ENCODE peak calls at places on chromosomes 16 and 17, in ten cellular contexts. O, W, U, B, V, X, C, F, S and P are unnamed samples.

GRCh38 chr17:73404246-73404645 is 92.4 kb upstream of the CDC42EP4 start:
- DNase-seq in V (no peak), C (no peak), B (no peak), X (no peak), W (no peak), S (no peak), F (peak), O (no peak), U (no peak), P (no peak)

GRCh38 chr17:28159004-28159403 is 116.5 kb downstream of the NLK start:
- DNase-seq in V (no peak), X (no peak), U (no peak), C (no peak), S (no peak), O (no peak), W (no peak), F (no peak), B (no peak), P (no peak)

GRCh38 chr17:49373115-49373514 is 11.1 kb upstream of the ZNF652 start:
- DNase-seq in C (no peak), X (no peak), O (no peak), W (no peak), F (no peak), V (no peak), S (no peak), B (no peak), U (no peak), P (no peak)

GRCh38 chr16:102060-102855 is 24.2 kb downstream of the MPG start:
- DNase-seq in B (no peak), C (no peak), X (peak), V (no peak), S (no peak), O (peak), U (peak), W (no peak), F (peak), P (peak)

GRCh38 chr16:51151951-51152663 is 1.0 kb upstream of the SALL1 start:
- DNase-seq in B (no peak), X (peak), O (no peak), F (peak), S (no peak), V (peak), C (no peak), W (peak), U (no peak), P (peak)

GRCh38 chr16:76444823-76445222 is 167.6 kb downstream of the CNTNAP4 start:
- DNase-seq in X (no peak), S (no peak), V (no peak), O (no peak), U (no peak), F (no peak), W (no peak), B (no peak), C (no peak), P (no peak)

GRCh38 chr16:49601541-49601940 is 227.9 kb downstream of the C16orf78 start:
- DNase-seq in V (no peak), S (no peak), W (no peak), B (no peak), O (no peak), F (no peak), X (no peak), U (no peak), C (no peak), P (no peak)

GRCh38 chr17:2449486-2449885 is 48.6 kb upstream of the MNT start:
- DNase-seq in B (no peak), C (no peak), X (no peak), O (no peak), F (no peak), V (no peak), U (no peak), W (no peak), S (no peak), P (peak)

GRCh38 chr17:251531-251930 is 70.1 kb upstream of the DOC2B start:
- DNase-seq in W (no peak), F (peak), O (no peak), V (no peak), C (no peak), B (no peak), S (no peak), U (no peak), X (no peak), P (no peak)

GRCh38 chr17:82302991-82303943 is 14.1 kb downstream of the CD7 start:
- DNase-seq in V (no peak), W (no peak), B (no peak), U (no peak), O (no peak), F (no peak), S (no peak), X (no peak), C (no peak), P (no peak)

GRCh38 chr17:75267403-75268232 is 3.4 kb downstream of the MIF4GD start:
- DNase-seq in F (no peak), O (peak), W (peak), B (no peak), C (no peak), X (no peak), S (peak), U (no peak), V (peak), P (no peak)

GRCh38 chr16:73054732-73055481 is 7.0 kb upstream of the ZFHX3 start:
- DNase-seq in B (no peak), F (no peak), S (peak), W (no peak), X (peak), V (peak), U (peak), C (no peak), O (peak), P (peak)

GRCh38 chr16:79042886-79043285 is 557.7 kb downstream of the MAF start:
- DNase-seq in B (no peak), C (no peak), S (no peak), V (no peak), W (no peak), F (no peak), U (no peak), X (no peak), O (no peak), P (no peak)

GRCh38 chr17:35023538-35023937 is 40.0 kb downstream of the RFFL start:
- DNase-seq in C (no peak), W (no peak), U (peak), B (no peak), F (no peak), O (no peak), X (no peak), V (no peak), S (no peak), P (no peak)

GRCh38 chr17:72392056-72393010 is 271.5 kb downstream of the SOX9 start:
- DNase-seq in U (no peak), S (peak), V (no peak), X (peak), W (no peak), F (peak), O (no peak), B (peak), C (no peak), P (peak)

GRCh38 chr17:17109231-17109630 is 67.0 kb downstream of the MPRIP start:
- DNase-seq in C (no peak), F (no peak), V (no peak), B (no peak), X (no peak), O (no peak), U (no peak), W (no peak), S (no peak), P (no peak)

GRCh38 chr17:12730931-12731521 is 58.3 kb upstream of the ARHGAP44 start:
- DNase-seq in U (no peak), B (no peak), C (peak), X (peak), V (peak), O (no peak), F (peak), S (peak), W (peak), P (peak)

GRCh38 chr17:80717661-80718060 is 173.0 kb downstream of the RPTOR start:
- DNase-seq in U (no peak), S (no peak), F (no peak), V (no peak), W (peak), B (no peak), C (no peak), O (no peak), X (no peak), P (no peak)

GRCh38 chr16:4465977-4466779 is 8.2 kb downstream of the NMRAL1 start:
- DNase-seq in W (no peak), X (no peak), B (no peak), V (no peak), O (no peak), F (no peak), C (no peak), S (no peak), U (no peak), P (no peak)

GRCh38 chr17:41065829-41066624 is at the start of gene KRTAP2-4:
- DNase-seq in V (no peak), X (peak), S (peak), W (no peak), C (peak), F (no peak), O (no peak), B (no peak), U (peak), P (peak)

GRCh38 chr17:4834621-4835020 is 1.5 kb downstream of the MINK1 start:
- DNase-seq in X (no peak), O (no peak), U (peak), S (peak), W (no peak), V (no peak), F (peak), C (no peak), B (no peak), P (no peak)

GRCh38 chr16:19861811-19862327 is 22.8 kb downstream of the GPRC5B start:
- DNase-seq in X (no peak), U (no peak), B (no peak), W (peak), O (no peak), S (no peak), C (no peak), F (no peak), V (peak), P (no peak)

GRCh38 chr16:84045001-84045817 is 2.6 kb upstream of the SLC38A8 start:
- DNase-seq in U (no peak), F (peak), O (no peak), X (no peak), B (no peak), S (no peak), C (no peak), V (peak), W (peak), P (no peak)

GRCh38 chr16:90061437-90061836 is 15.7 kb downstream of the PRDM7 start:
- DNase-seq in X (no peak), S (no peak), C (no peak), B (no peak), W (no peak), F (no peak), U (no peak), V (no peak), O (no peak), P (peak)

GRCh38 chr16:13419589-13419988 is 500.4 kb upstream of the ERCC4 start:
- DNase-seq in U (no peak), C (no peak), X (no peak), V (no peak), S (no peak), O (no peak), W (no peak), F (no peak), B (no peak), P (no peak)

GRCh38 chr16:67183-67791 is 5.1 kb downstream of the RHBDF1 start:
- DNase-seq in S (no peak), O (no peak), W (no peak), X (no peak), V (no peak), B (no peak), C (no peak), F (no peak), U (no peak), P (no peak)

GRCh38 chr17:59365383-59365981 is 34.0 kb downstream of the YPEL2 start:
- DNase-seq in S (no peak), O (peak), B (no peak), X (no peak), F (no peak), V (peak), C (no peak), W (peak), U (no peak), P (no peak)

GRCh38 chr16:73326221-73326620 is 278.3 kb upstream of the ZFHX3 start:
- DNase-seq in X (no peak), U (no peak), V (no peak), S (no peak), F (no peak), B (no peak), W (no peak), C (no peak), O (no peak), P (no peak)

GRCh38 chr16:19415918-19416317 is 1.8 kb upstream of the TMC5 start:
- DNase-seq in X (no peak), U (no peak), S (no peak), F (no peak), V (no peak), O (no peak), B (no peak), C (no peak), W (no peak), P (no peak)

GRCh38 chr17:81959362-81960129 is 1.4 kb downstream of the NOTUM start:
- DNase-seq in B (no peak), U (peak), S (peak), C (no peak), V (peak), O (peak), X (peak), W (peak), F (peak), P (peak)

GRCh38 chr16:89093602-89094251 is at the start of gene ACSF3:
- DNase-seq in X (peak), C (no peak), F (peak), S (peak), U (peak), V (peak), O (peak), B (no peak), W (peak), P (peak)

GRCh38 chr17:79109584-79109983 is 35.0 kb downstream of the ENGASE start:
- DNase-seq in O (no peak), V (peak), U (no peak), C (no peak), W (peak), S (peak), B (no peak), X (no peak), F (no peak), P (no peak)

GRCh38 chr16:25488435-25488834 is 203.3 kb upstream of the HS3ST4 start:
- DNase-seq in O (no peak), U (no peak), W (no peak), X (no peak), S (no peak), F (no peak), B (no peak), V (no peak), C (no peak), P (no peak)

GRCh38 chr17:82965371-82965770 is 114.0 kb upstream of the METRNL start:
- DNase-seq in W (no peak), B (no peak), V (no peak), S (no peak), X (no peak), U (no peak), F (peak), C (no peak), O (no peak), P (no peak)

GRCh38 chr17:28963212-28963611 is 11.9 kb upstream of the PHF12 start:
- DNase-seq in X (no peak), S (no peak), V (no peak), U (no peak), B (no peak), W (no peak), C (no peak), O (no peak), F (peak), P (peak)

GRCh38 chr17:44360826-44361225 is 2.8 kb downstream of the FAM171A2 start:
- DNase-seq in U (no peak), B (no peak), F (peak), C (no peak), V (peak), W (peak), O (no peak), X (peak), S (no peak), P (peak)
- H3K9ac ChIP-seq in U (no peak), B (no peak), F (no peak), C (no peak), V (no peak), W (no peak), O (no peak), X (no peak), S (no peak), P (no peak)

GRCh38 chr16:23859713-23860269 is 24.0 kb downstream of the PRKCB start:
- DNase-seq in O (no peak), S (no peak), U (no peak), C (no peak), X (no peak), W (no peak), B (no peak), V (no peak), F (no peak), P (no peak)

GRCh38 chr16:23857256-23857891 is 21.6 kb downstream of the PRKCB start:
- DNase-seq in C (no peak), O (no peak), S (no peak), F (no peak), U (no peak), V (no peak), X (no peak), B (no peak), W (peak), P (no peak)

GRCh38 chr16:23856345-23856744 is 20.6 kb downstream of the PRKCB start:
- DNase-seq in W (no peak), S (no peak), V (no peak), F (no peak), C (no peak), B (no peak), O (no peak), U (no peak), X (no peak), P (no peak)

GRCh38 chr16:23858496-23859062 is 22.8 kb downstream of the PRKCB start:
- DNase-seq in V (no peak), F (no peak), U (peak), B (no peak), O (no peak), W (no peak), C (no peak), S (no peak), X (no peak), P (no peak)

GRCh38 chr16:23857901-23858300 is 22.1 kb downstream of the PRKCB start:
- DNase-seq in F (no peak), W (no peak), V (no peak), O (no peak), U (no peak), B (no peak), X (no peak), C (no peak), S (no peak), P (no peak)
- H3K27ac ChIP-seq in F (no peak), W (no peak), V (no peak), O (no peak), U (no peak), B (peak), X (no peak), C (no peak), S (no peak), P (no peak)

GRCh38 chr17:6677946-6678345 is 26.4 kb downstream of the C17orf100 start:
- DNase-seq in W (no peak), U (no peak), B (no peak), V (no peak), O (no peak), C (no peak), X (no peak), S (no peak), F (peak), P (no peak)

GRCh38 chr17:6681176-6681575 is 29.6 kb downstream of the C17orf100 start:
- DNase-seq in S (no peak), C (no peak), B (no peak), V (no peak), W (no peak), O (no peak), F (peak), U (peak), X (no peak), P (no peak)

GRCh38 chr17:6677158-6677831 is 25.7 kb downstream of the C17orf100 start:
- DNase-seq in C (no peak), W (no peak), O (no peak), V (no peak), B (no peak), S (no peak), U (peak), F (no peak), X (peak), P (peak)

GRCh38 chr17:6681671-6682070 is 30.1 kb downstream of the C17orf100 start:
- DNase-seq in B (no peak), O (no peak), C (no peak), W (no peak), F (peak), S (no peak), U (peak), X (no peak), V (no peak), P (no peak)

GRCh38 chr17:6679241-6679640 is 27.7 kb downstream of the C17orf100 start:
- DNase-seq in B (no peak), O (no peak), S (peak), C (no peak), X (no peak), U (no peak), V (no peak), W (no peak), F (peak), P (no peak)
- H3K9ac ChIP-seq in B (no peak), O (no peak), S (peak), C (no peak), X (no peak), U (no peak), V (no peak), W (no peak), F (no peak), P (no peak)

DNA sequence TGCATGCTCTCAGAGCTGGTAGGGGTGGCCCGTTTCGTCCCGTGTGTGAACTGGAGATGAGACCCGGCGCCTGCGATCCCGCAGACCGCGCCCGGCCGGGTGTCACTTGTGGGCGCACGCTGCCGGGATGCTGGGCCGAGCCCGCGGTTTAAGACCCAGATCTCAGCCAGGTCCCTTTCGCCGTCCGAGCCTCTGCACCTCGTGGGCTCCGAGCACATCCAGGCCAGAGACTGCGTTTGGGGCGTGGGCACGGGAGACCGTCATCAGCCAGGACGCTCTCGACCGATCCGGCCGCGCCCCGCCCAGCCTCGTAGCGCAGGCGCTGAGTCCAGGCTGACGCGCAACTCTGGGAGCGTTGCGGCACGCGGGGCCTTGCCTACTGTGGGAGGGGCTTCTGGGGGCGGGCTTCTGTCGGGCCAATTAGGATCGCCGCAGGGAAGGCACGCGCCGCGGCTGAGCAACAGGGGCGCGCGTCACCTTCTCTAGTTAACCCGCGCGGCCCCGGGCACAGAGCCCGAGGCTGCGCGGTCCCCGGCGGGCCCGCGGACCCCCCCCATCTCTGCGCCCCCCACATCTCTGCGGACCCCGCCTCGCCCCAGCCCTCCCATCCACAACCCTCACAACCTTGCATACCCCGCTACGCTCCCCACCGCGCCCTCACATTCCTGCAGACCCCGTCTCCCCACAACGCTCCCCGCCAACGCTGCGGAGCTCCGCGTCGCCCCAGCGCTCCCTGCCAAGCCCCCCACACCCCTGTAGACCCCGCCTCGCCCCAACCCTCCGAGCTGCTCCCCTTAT is 687 bp upstream of the CEMP1 start:
- DNase-seq in C (peak), V (peak), B (peak), S (peak), W (peak), U (peak), F (peak), O (peak), X (peak), P (peak)
- H3K27ac ChIP-seq in C (peak), V (no peak), B (peak), S (peak), W (no peak), U (peak), F (peak), O (no peak), X (peak), P (peak)

DNA sequence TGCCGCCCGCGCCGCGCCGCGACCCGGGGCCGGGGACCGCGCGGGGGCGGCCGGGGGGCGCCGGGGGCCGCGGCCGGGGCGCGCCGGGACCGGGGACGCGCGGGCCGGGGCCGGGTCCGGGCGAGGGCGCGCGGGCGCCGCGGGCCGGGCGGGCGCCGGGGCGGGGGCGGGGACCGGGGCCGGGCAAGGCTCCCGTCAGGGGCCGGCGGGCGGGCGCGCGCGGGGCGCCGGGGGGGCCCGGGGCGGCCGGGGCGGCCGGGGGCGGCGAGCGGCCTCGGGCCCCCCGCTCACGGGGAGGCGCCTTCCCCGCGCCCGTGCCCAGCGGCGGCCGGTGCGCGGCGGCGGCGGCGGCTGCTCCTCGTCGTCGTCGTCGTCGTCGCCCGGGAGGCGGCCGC is 586 bp downstream of the ZCCHC14 start:
- DNase-seq in W (no peak), F (no peak), C (no peak), X (no peak), S (no peak), O (no peak), V (no peak), B (no peak), U (no peak), P (no peak)
- H3K9ac ChIP-seq in W (no peak), F (no peak), C (peak), X (peak), S (no peak), O (peak), V (peak), B (no peak), U (no peak), P (no peak)